ENCODE peak calls at places on chromosomes 2 and 18, in five cellular contexts. G is hepatocyte, F is A549, M is psoas muscle, K is cardiac muscle cell. X is an unnamed sample.
A peak's percentile ranks its signal among the peaks of the same experiment; 100 is the strongest.

GRCh38 chr18:36420826-36421225 is 123.3 kb downstream of the FHOD3 start:
- DNase-seq in G (no peak), F (no peak), M (no peak), K (no peak), X (no peak)

GRCh38 chr2:170744248-170745002 is 25.8 kb upstream of the ERICH2 start:
- DNase-seq in G (peak; percentile 51), F (no peak), M (no peak), K (no peak), X (no peak)

GRCh38 chr18:49094979-49095632 is 144.3 kb upstream of the SMAD7 start:
- DNase-seq in G (no peak), F (no peak), M (no peak), K (no peak), X (no peak)

GRCh38 chr18:47519277-47519676 is 267.8 kb upstream of the SKOR2 start:
- DNase-seq in G (no peak), F (no peak), M (no peak), K (no peak), X (no peak)

GRCh38 chr18:24488824-24489493 is 28.5 kb downstream of the HRH4 start:
- DNase-seq in G (peak; percentile 62), F (peak; percentile 21), M (no peak), K (peak; percentile 51), X (peak; percentile 37)

GRCh38 chr2:159090514-159091201 is 122.2 kb downstream of the TANC1 start:
- DNase-seq in G (no peak), F (peak; percentile 13), M (no peak), K (peak; percentile 37), X (no peak)

GRCh38 chr2:29233428-29233827 is 118.2 kb downstream of the CLIP4 start:
- DNase-seq in G (peak; percentile 35), F (no peak), M (no peak), K (no peak), X (peak; percentile 54)

GRCh38 chr2:151777487-151777886 is 43.2 kb upstream of the NEB start:
- DNase-seq in G (no peak), F (no peak), M (no peak), K (no peak), X (no peak)

GRCh38 chr18:76368976-76369375 is 126.1 kb downstream of the ZNF516 start:
- DNase-seq in G (no peak), F (no peak), M (no peak), K (no peak), X (no peak)

GRCh38 chr2:66439291-66440010 is 4.5 kb downstream of the MEIS1 start:
- DNase-seq in G (no peak), F (no peak), M (peak; percentile 65), K (no peak), X (no peak)

GRCh38 chr2:214215107-214215506 is 195.7 kb upstream of the VWC2L start:
- DNase-seq in G (no peak), F (no peak), M (no peak), K (no peak), X (no peak)

GRCh38 chr18:22711381-22711717 is 221.8 kb upstream of the RBBP8 start:
- DNase-seq in G (peak; percentile 20), F (peak; percentile 50), M (no peak), K (no peak), X (no peak)

GRCh38 chr18:63318882-63319382 is 637 bp downstream of the BCL2 start:
- DNase-seq in G (no peak), F (no peak), M (no peak), K (no peak), X (no peak)

GRCh38 chr2:70357076-70358071 is 55.5 kb upstream of the FAM136A start:
- DNase-seq in G (no peak), F (peak; percentile 38), M (no peak), K (no peak), X (no peak)

GRCh38 chr2:206004004-206004693 is 81.8 kb downstream of the INO80D start:
- DNase-seq in G (peak; percentile 30), F (no peak), M (no peak), K (peak; percentile 59), X (peak; percentile 38)

GRCh38 chr2:110861616-110862260 is 129.4 kb downstream of the ACOXL start:
- DNase-seq in G (no peak), F (no peak), M (no peak), K (no peak), X (no peak)

GRCh38 chr2:73890301-73891092 is 2.3 kb upstream of the ACTG2 start:
- DNase-seq in G (no peak), F (no peak), M (no peak), K (no peak), X (no peak)

GRCh38 chr2:112031916-112032582 is 23.0 kb upstream of the TMEM87B start:
- DNase-seq in G (no peak), F (no peak), M (no peak), K (peak; percentile 6), X (no peak)

GRCh38 chr2:240716130-240716798 is 24.6 kb downstream of the AQP12A start:
- DNase-seq in G (no peak), F (no peak), M (peak; percentile 41), K (no peak), X (no peak)

GRCh38 chr2:68333009-68333408 is 13.3 kb upstream of the CNRIP1 start:
- DNase-seq in G (no peak), F (no peak), M (no peak), K (no peak), X (no peak)

GRCh38 chr2:124316875-124317605 is 292.0 kb downstream of the CNTNAP5 start:
- DNase-seq in G (no peak), F (no peak), M (no peak), K (no peak), X (no peak)

GRCh38 chr2:174328309-174329156 is 6.2 kb upstream of the SP9 start:
- DNase-seq in G (peak; percentile 29), F (no peak), M (no peak), K (no peak), X (no peak)

GRCh38 chr18:26547302-26548143 is 830 bp downstream of the KCTD1 start:
- DNase-seq in G (peak; percentile 92), F (peak; percentile 44), M (peak; percentile 73), K (peak; percentile 86), X (peak; percentile 78)

GRCh38 chr2:211035548-211036185 is 479.3 kb downstream of the CPS1 start:
- DNase-seq in G (peak; percentile 38), F (no peak), M (no peak), K (peak; percentile 39), X (peak; percentile 26)

GRCh38 chr2:221502270-221502973 is 69.7 kb downstream of the EPHA4 start:
- DNase-seq in G (no peak), F (no peak), M (no peak), K (no peak), X (no peak)

GRCh38 chr2:54898451-54899226 is 151.6 kb downstream of the RTN4 start:
- DNase-seq in G (no peak), F (no peak), M (no peak), K (no peak), X (no peak)

GRCh38 chr2:11123856-11124759 is 31.2 kb upstream of the SLC66A3 start:
- DNase-seq in G (peak; percentile 84), F (peak; percentile 85), M (peak; percentile 75), K (peak; percentile 75), X (peak; percentile 88)

GRCh38 chr2:134021830-134022524 is 231.9 kb upstream of the MGAT5 start:
- DNase-seq in G (no peak), F (no peak), M (no peak), K (no peak), X (no peak)

GRCh38 chr2:23425886-23426283 is 40.9 kb downstream of the KLHL29 start:
- DNase-seq in G (no peak), F (no peak), M (no peak), K (no peak), X (no peak)

GRCh38 chr2:159913897-159914296 is 115.9 kb upstream of the CD302 start:
- DNase-seq in G (no peak), F (no peak), M (no peak), K (no peak), X (no peak)

GRCh38 chr18:79962835-79963657 is 1.4 kb upstream of the HSBP1L1 start:
- DNase-seq in G (no peak), F (no peak), M (no peak), K (no peak), X (no peak)
- TF ChIP-seq CTCF in G (no peak), F (no peak), M (no peak), K (no peak), X (no peak)

GRCh38 chr18:7926526-7926925 is 359.4 kb downstream of the PTPRM start:
- DNase-seq in G (peak; percentile 43), F (peak; percentile 44), M (no peak), K (peak; percentile 48), X (peak; percentile 78)
- TF ChIP-seq CTCF in G (peak; percentile 30), F (peak; percentile 51), M (peak; percentile 60), K (no peak), X (peak; percentile 71)

DNA sequence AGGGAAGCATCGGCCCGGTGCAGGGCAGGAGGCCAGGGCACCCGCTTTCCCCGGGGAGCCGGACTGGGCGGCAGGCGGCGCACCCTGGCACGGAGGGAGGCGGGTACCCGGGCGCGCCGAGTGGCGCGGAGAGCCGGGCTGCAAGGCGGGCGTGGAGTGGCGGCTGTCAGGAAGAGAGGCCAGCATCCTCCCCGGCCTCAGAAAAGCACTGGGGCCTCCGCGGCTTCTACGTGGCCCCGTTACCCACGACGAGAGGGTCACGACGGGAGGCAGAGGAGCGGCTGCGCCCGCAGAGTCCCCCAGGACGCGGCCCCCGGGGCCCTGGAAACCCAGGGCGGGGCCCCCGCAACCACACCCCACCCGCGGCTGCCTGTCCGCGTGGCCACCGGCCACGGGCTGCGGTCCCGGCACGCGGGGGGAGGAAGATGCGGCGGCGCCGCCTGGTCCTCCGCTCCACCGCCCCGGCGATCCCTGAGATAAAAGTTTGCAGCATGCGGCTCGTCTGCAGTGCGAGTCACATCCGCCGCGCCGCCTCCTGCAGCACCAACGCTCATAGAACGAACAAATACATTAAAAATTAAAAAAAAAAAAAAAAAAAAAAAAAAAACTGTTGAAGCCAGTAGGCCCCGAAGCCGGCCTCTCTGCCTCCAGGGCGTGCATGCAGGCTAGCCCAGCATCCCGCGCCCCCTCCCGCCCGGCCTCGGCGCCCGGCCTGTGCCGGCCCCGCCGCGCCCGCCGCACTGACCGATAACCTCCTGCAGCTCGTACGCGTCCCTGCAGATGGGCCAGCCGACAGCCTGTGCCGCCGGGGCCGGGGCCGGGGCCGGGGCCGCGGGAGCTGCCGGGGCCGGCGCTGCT is 683 bp downstream of the STK39 start:
- DNase-seq in G (peak; percentile 79), F (peak; percentile 38), M (peak; percentile 76), K (peak; percentile 65), X (peak; percentile 68)
- TF ChIP-seq CTCF in G (peak; percentile 35), F (peak; percentile 29), M (peak; percentile 4), K (peak; percentile 43), X (no peak)

GRCh38 chr2:51225377-51225776 is 193.4 kb upstream of the NRXN1 start:
- DNase-seq in G (no peak), F (no peak), M (no peak), K (no peak), X (no peak)
- TF ChIP-seq CTCF in G (no peak), F (no peak), M (no peak), K (no peak), X (no peak)

GRCh38 chr2:107932483-107932882 is 53.8 kb upstream of the SLC5A7 start:
- DNase-seq in G (peak; percentile 29), F (no peak), M (no peak), K (no peak), X (no peak)

GRCh38 chr2:107932986-107933385 is 53.3 kb upstream of the SLC5A7 start:
- DNase-seq in G (peak; percentile 21), F (no peak), M (no peak), K (peak; percentile 27), X (no peak)

GRCh38 chr2:107936427-107937359 is 49.6 kb upstream of the SLC5A7 start:
- DNase-seq in G (peak; percentile 27), F (no peak), M (no peak), K (peak; percentile 35), X (peak; percentile 42)
- TF ChIP-seq CTCF in G (peak; percentile 63), F (peak; percentile 81), M (peak; percentile 33), K (peak; percentile 30), X (peak; percentile 59)